ENCODE peak calls at places on chromosomes 3 and 15, in eight cellular contexts. F is frontal cortex; D is stimulated activated CD4-positive, alpha-beta T cell treated with anti-CD3 and anti-CD28 coated beads, Interleukin-2, amount 100 ng/mL, for 48 hours; K is AML-193; N is RPMI7951; L is dermis microvascular lymphatic vessel endothelial cell; S is Caki2; U is activated CD4-positive, alpha-beta memory T cell treated with anti-CD3 and anti-CD28 coated beads, Interleukin-2, amount 10 ng/mL, durations not matched to agents 7 days and 5 days. G is an unnamed sample.

GRCh38 chr15:72193781-72194396 is 3.7 kb downstream of the GRAMD2A start:
- DNase-seq in L (no peak), F (no peak), S (no peak), D (no peak), K (no peak), U (no peak), N (no peak), G (no peak)

GRCh38 chr3:126537116-126537729 is 13.3 kb downstream of the CHST13 start:
- DNase-seq in F (no peak), L (no peak), S (no peak), K (no peak), N (no peak), D (no peak), U (no peak), G (no peak)

GRCh38 chr15:48021336-48022086 is 99.3 kb upstream of the SLC24A5 start:
- DNase-seq in S (peak; percentile 8), N (no peak), U (no peak), K (no peak), D (no peak), L (no peak), F (no peak), G (no peak)

GRCh38 chr3:54863366-54863765 is 64.5 kb downstream of the LRTM1 start:
- DNase-seq in S (no peak), U (no peak), D (no peak), L (no peak), K (no peak), N (peak; percentile 90), F (no peak), G (no peak)

GRCh38 chr15:25691544-25692430 is 171.3 kb downstream of the ATP10A start:
- DNase-seq in L (no peak), F (no peak), K (no peak), D (no peak), N (no peak), S (no peak), U (no peak), G (no peak)

GRCh38 chr3:45890405-45890804 is 4.1 kb downstream of the CCR9 start:
- DNase-seq in L (peak; percentile 6), U (no peak), N (peak; percentile 40), D (no peak), F (no peak), K (no peak), S (no peak), G (no peak)

GRCh38 chr3:191051037-191051436 is 148.0 kb upstream of the OSTN start:
- DNase-seq in K (peak; percentile 41), F (peak; percentile 3), N (peak; percentile 31), L (peak; percentile 15), U (no peak), D (no peak), S (peak; percentile 43), G (no peak)

GRCh38 chr15:70308011-70308761 is 210.5 kb upstream of the TLE3 start:
- DNase-seq in S (peak; percentile 14), L (no peak), N (peak; percentile 43), F (no peak), D (no peak), K (peak; percentile 49), U (peak; percentile 28), G (no peak)

GRCh38 chr3:141243295-141243707 is 11.7 kb downstream of the PXYLP1 start:
- DNase-seq in U (peak; percentile 39), K (no peak), N (peak; percentile 54), D (no peak), F (no peak), L (no peak), S (peak; percentile 14), G (no peak)

GRCh38 chr3:74267583-74268184 is 346.8 kb downstream of the CNTN3 start:
- DNase-seq in D (no peak), N (peak; percentile 9), L (peak; percentile 37), F (no peak), S (peak; percentile 37), K (peak; percentile 37), U (no peak), G (peak; percentile 1)

GRCh38 chr15:58241872-58242271 is 103.7 kb downstream of the AQP9 start:
- DNase-seq in K (no peak), L (no peak), S (no peak), F (no peak), N (no peak), U (no peak), D (no peak), G (no peak)

GRCh38 chr3:126974756-126975155 is 8.2 kb upstream of the PLXNA1 start:
- DNase-seq in L (no peak), D (no peak), S (no peak), N (no peak), K (no peak), U (no peak), F (no peak), G (no peak)

GRCh38 chr3:187878776-187879524 is 133.7 kb upstream of the BCL6 start:
- DNase-seq in L (no peak), N (peak; percentile 55), S (no peak), K (no peak), U (no peak), F (no peak), D (no peak), G (no peak)

GRCh38 chr3:42079701-42080323 is 11.3 kb upstream of the TRAK1 start:
- DNase-seq in U (no peak), K (no peak), L (no peak), F (no peak), N (no peak), D (no peak), S (peak; percentile 69), G (no peak)

GRCh38 chr3:132405609-132406299 is 11.5 kb upstream of the DNAJC13 start:
- DNase-seq in L (no peak), K (no peak), N (no peak), D (no peak), S (no peak), U (no peak), F (no peak), G (no peak)

GRCh38 chr3:161171639-161172552 is 49.2 kb upstream of the NMD3 start:
- DNase-seq in D (no peak), N (peak; percentile 30), K (no peak), U (no peak), S (no peak), L (peak; percentile 51), F (no peak), G (no peak)

GRCh38 chr15:64146520-64146884 is 5.0 kb upstream of the SNX22 start:
- DNase-seq in F (no peak), U (no peak), N (no peak), L (no peak), S (no peak), D (no peak), K (no peak), G (no peak)

GRCh38 chr3:46200211-46200610 is 7.9 kb downstream of the CCR1 start:
- DNase-seq in F (no peak), N (no peak), L (no peak), D (no peak), S (no peak), U (no peak), K (no peak), G (no peak)

GRCh38 chr3:73572371-73572770 is 52.4 kb downstream of the PDZRN3 start:
- DNase-seq in U (no peak), K (no peak), S (no peak), D (no peak), F (no peak), N (no peak), L (no peak), G (no peak)

GRCh38 chr3:183524476-183524875 is 31.0 kb downstream of the KLHL6 start:
- DNase-seq in K (no peak), S (no peak), L (peak; percentile 86), D (no peak), F (no peak), N (no peak), U (no peak), G (no peak)

GRCh38 chr15:45640610-45641009 is 5.8 kb downstream of the SQOR start:
- DNase-seq in F (no peak), D (no peak), N (peak; percentile 95), S (peak; percentile 75), U (no peak), L (peak; percentile 98), K (no peak), G (peak; percentile 91)